ENCODE peak calls at places on chromosomes 5 and 9, in seven cellular contexts. One of them, this sample, is unnamed.

GRCh38 chr9:126327016-126327749 is 554 bp downstream of the MVB12B start:
- DNase-seq in amygdala: no peak
- DNase-seq in dorsolateral prefrontal cortex: no peak
- DNase-seq in head of caudate nucleus: no peak
- DNase-seq in CD8-positive, alpha-beta T cell: peak
- DNase-seq in stimulated activated CD4-positive, alpha-beta T cell treated with anti-CD3 and anti-CD28 coated beads, Interleukin-12 subunit alpha, Interleukin-12 subunit beta, amount 100 ng/mL, for 4 hours: peak
- DNase-seq in stimulated activated naive CD8-positive, alpha-beta T cell treated with anti-CD3 and anti-CD28 coated beads, Interleukin-15, Interleukin-2, amounts not matched to agents 100 U/mL and 50 U/mL, for 24 hours: peak
- DNase-seq in this sample: no peak

GRCh38 chr5:176133289-176133870 is 104.8 kb upstream of the SIMC1 start:
- DNase-seq in amygdala: no peak
- DNase-seq in dorsolateral prefrontal cortex: no peak
- DNase-seq in head of caudate nucleus: no peak
- DNase-seq in CD8-positive, alpha-beta T cell: no peak
- DNase-seq in stimulated activated CD4-positive, alpha-beta T cell treated with anti-CD3 and anti-CD28 coated beads, Interleukin-12 subunit alpha, Interleukin-12 subunit beta, amount 100 ng/mL, for 4 hours: no peak
- DNase-seq in stimulated activated naive CD8-positive, alpha-beta T cell treated with anti-CD3 and anti-CD28 coated beads, Interleukin-15, Interleukin-2, amounts not matched to agents 100 U/mL and 50 U/mL, for 24 hours: peak
- DNase-seq in this sample: no peak

GRCh38 chr9:105316703-105317102 is 72.3 kb downstream of the SLC44A1 start:
- DNase-seq in amygdala: no peak
- DNase-seq in dorsolateral prefrontal cortex: no peak
- DNase-seq in head of caudate nucleus: no peak
- DNase-seq in CD8-positive, alpha-beta T cell: no peak
- DNase-seq in stimulated activated CD4-positive, alpha-beta T cell treated with anti-CD3 and anti-CD28 coated beads, Interleukin-12 subunit alpha, Interleukin-12 subunit beta, amount 100 ng/mL, for 4 hours: no peak
- DNase-seq in stimulated activated naive CD8-positive, alpha-beta T cell treated with anti-CD3 and anti-CD28 coated beads, Interleukin-15, Interleukin-2, amounts not matched to agents 100 U/mL and 50 U/mL, for 24 hours: no peak
- DNase-seq in this sample: no peak

GRCh38 chr5:65791721-65792698 is 70.0 kb downstream of the NLN start:
- DNase-seq in amygdala: peak
- DNase-seq in dorsolateral prefrontal cortex: peak
- DNase-seq in head of caudate nucleus: peak
- DNase-seq in CD8-positive, alpha-beta T cell: no peak
- DNase-seq in stimulated activated CD4-positive, alpha-beta T cell treated with anti-CD3 and anti-CD28 coated beads, Interleukin-12 subunit alpha, Interleukin-12 subunit beta, amount 100 ng/mL, for 4 hours: no peak
- DNase-seq in stimulated activated naive CD8-positive, alpha-beta T cell treated with anti-CD3 and anti-CD28 coated beads, Interleukin-15, Interleukin-2, amounts not matched to agents 100 U/mL and 50 U/mL, for 24 hours: no peak
- DNase-seq in this sample: peak

GRCh38 chr5:141513021-141513626 is 24.2 kb downstream of the PCDHGC5 start:
- DNase-seq in amygdala: peak
- DNase-seq in dorsolateral prefrontal cortex: peak
- DNase-seq in head of caudate nucleus: peak
- DNase-seq in CD8-positive, alpha-beta T cell: peak
- DNase-seq in stimulated activated CD4-positive, alpha-beta T cell treated with anti-CD3 and anti-CD28 coated beads, Interleukin-12 subunit alpha, Interleukin-12 subunit beta, amount 100 ng/mL, for 4 hours: peak
- DNase-seq in stimulated activated naive CD8-positive, alpha-beta T cell treated with anti-CD3 and anti-CD28 coated beads, Interleukin-15, Interleukin-2, amounts not matched to agents 100 U/mL and 50 U/mL, for 24 hours: peak
- DNase-seq in this sample: peak

GRCh38 chr5:135209495-135209837 is 175.4 kb upstream of the PITX1 start:
- DNase-seq in amygdala: no peak
- DNase-seq in dorsolateral prefrontal cortex: no peak
- DNase-seq in head of caudate nucleus: no peak
- DNase-seq in CD8-positive, alpha-beta T cell: no peak
- DNase-seq in stimulated activated CD4-positive, alpha-beta T cell treated with anti-CD3 and anti-CD28 coated beads, Interleukin-12 subunit alpha, Interleukin-12 subunit beta, amount 100 ng/mL, for 4 hours: no peak
- DNase-seq in stimulated activated naive CD8-positive, alpha-beta T cell treated with anti-CD3 and anti-CD28 coated beads, Interleukin-15, Interleukin-2, amounts not matched to agents 100 U/mL and 50 U/mL, for 24 hours: no peak
- DNase-seq in this sample: no peak

GRCh38 chr5:142512680-142513042 is 173.2 kb downstream of the FGF1 start:
- DNase-seq in amygdala: no peak
- DNase-seq in dorsolateral prefrontal cortex: no peak
- DNase-seq in head of caudate nucleus: no peak
- DNase-seq in CD8-positive, alpha-beta T cell: no peak
- DNase-seq in stimulated activated CD4-positive, alpha-beta T cell treated with anti-CD3 and anti-CD28 coated beads, Interleukin-12 subunit alpha, Interleukin-12 subunit beta, amount 100 ng/mL, for 4 hours: no peak
- DNase-seq in stimulated activated naive CD8-positive, alpha-beta T cell treated with anti-CD3 and anti-CD28 coated beads, Interleukin-15, Interleukin-2, amounts not matched to agents 100 U/mL and 50 U/mL, for 24 hours: no peak
- DNase-seq in this sample: no peak

GRCh38 chr9:18459958-18460584 is 13.9 kb upstream of the ADAMTSL1 start:
- DNase-seq in amygdala: no peak
- DNase-seq in dorsolateral prefrontal cortex: no peak
- DNase-seq in head of caudate nucleus: no peak
- DNase-seq in CD8-positive, alpha-beta T cell: no peak
- DNase-seq in stimulated activated CD4-positive, alpha-beta T cell treated with anti-CD3 and anti-CD28 coated beads, Interleukin-12 subunit alpha, Interleukin-12 subunit beta, amount 100 ng/mL, for 4 hours: no peak
- DNase-seq in stimulated activated naive CD8-positive, alpha-beta T cell treated with anti-CD3 and anti-CD28 coated beads, Interleukin-15, Interleukin-2, amounts not matched to agents 100 U/mL and 50 U/mL, for 24 hours: no peak
- DNase-seq in this sample: no peak

GRCh38 chr9:81685763-81686613 is 3.4 kb downstream of the TLE1 start:
- DNase-seq in amygdala: no peak
- DNase-seq in dorsolateral prefrontal cortex: no peak
- DNase-seq in head of caudate nucleus: no peak
- DNase-seq in CD8-positive, alpha-beta T cell: no peak
- DNase-seq in stimulated activated CD4-positive, alpha-beta T cell treated with anti-CD3 and anti-CD28 coated beads, Interleukin-12 subunit alpha, Interleukin-12 subunit beta, amount 100 ng/mL, for 4 hours: no peak
- DNase-seq in stimulated activated naive CD8-positive, alpha-beta T cell treated with anti-CD3 and anti-CD28 coated beads, Interleukin-15, Interleukin-2, amounts not matched to agents 100 U/mL and 50 U/mL, for 24 hours: no peak
- DNase-seq in this sample: no peak

GRCh38 chr9:132163457-132163875 is 1.6 kb downstream of the NTNG2 start:
- DNase-seq in amygdala: no peak
- DNase-seq in dorsolateral prefrontal cortex: no peak
- DNase-seq in head of caudate nucleus: no peak
- DNase-seq in CD8-positive, alpha-beta T cell: no peak
- DNase-seq in stimulated activated CD4-positive, alpha-beta T cell treated with anti-CD3 and anti-CD28 coated beads, Interleukin-12 subunit alpha, Interleukin-12 subunit beta, amount 100 ng/mL, for 4 hours: no peak
- DNase-seq in stimulated activated naive CD8-positive, alpha-beta T cell treated with anti-CD3 and anti-CD28 coated beads, Interleukin-15, Interleukin-2, amounts not matched to agents 100 U/mL and 50 U/mL, for 24 hours: no peak
- DNase-seq in this sample: no peak

GRCh38 chr5:144026286-144026685 is 144.2 kb downstream of the YIPF5 start:
- DNase-seq in amygdala: no peak
- DNase-seq in dorsolateral prefrontal cortex: no peak
- DNase-seq in head of caudate nucleus: no peak
- DNase-seq in CD8-positive, alpha-beta T cell: no peak
- DNase-seq in stimulated activated CD4-positive, alpha-beta T cell treated with anti-CD3 and anti-CD28 coated beads, Interleukin-12 subunit alpha, Interleukin-12 subunit beta, amount 100 ng/mL, for 4 hours: no peak
- DNase-seq in stimulated activated naive CD8-positive, alpha-beta T cell treated with anti-CD3 and anti-CD28 coated beads, Interleukin-15, Interleukin-2, amounts not matched to agents 100 U/mL and 50 U/mL, for 24 hours: no peak
- DNase-seq in this sample: no peak

GRCh38 chr5:130762031-130762430 is 403.0 kb downstream of the HINT1 start:
- DNase-seq in amygdala: no peak
- DNase-seq in dorsolateral prefrontal cortex: no peak
- DNase-seq in head of caudate nucleus: no peak
- DNase-seq in CD8-positive, alpha-beta T cell: no peak
- DNase-seq in stimulated activated CD4-positive, alpha-beta T cell treated with anti-CD3 and anti-CD28 coated beads, Interleukin-12 subunit alpha, Interleukin-12 subunit beta, amount 100 ng/mL, for 4 hours: no peak
- DNase-seq in stimulated activated naive CD8-positive, alpha-beta T cell treated with anti-CD3 and anti-CD28 coated beads, Interleukin-15, Interleukin-2, amounts not matched to agents 100 U/mL and 50 U/mL, for 24 hours: no peak
- DNase-seq in this sample: no peak

GRCh38 chr5:113163328-113163727 is 186.7 kb downstream of the DCP2 start:
- DNase-seq in amygdala: no peak
- DNase-seq in dorsolateral prefrontal cortex: no peak
- DNase-seq in head of caudate nucleus: no peak
- DNase-seq in CD8-positive, alpha-beta T cell: no peak
- DNase-seq in stimulated activated CD4-positive, alpha-beta T cell treated with anti-CD3 and anti-CD28 coated beads, Interleukin-12 subunit alpha, Interleukin-12 subunit beta, amount 100 ng/mL, for 4 hours: no peak
- DNase-seq in stimulated activated naive CD8-positive, alpha-beta T cell treated with anti-CD3 and anti-CD28 coated beads, Interleukin-15, Interleukin-2, amounts not matched to agents 100 U/mL and 50 U/mL, for 24 hours: no peak
- DNase-seq in this sample: no peak

GRCh38 chr5:180174587-180174972 is 34.4 kb downstream of the RASGEF1C start:
- DNase-seq in amygdala: no peak
- DNase-seq in dorsolateral prefrontal cortex: no peak
- DNase-seq in head of caudate nucleus: no peak
- DNase-seq in CD8-positive, alpha-beta T cell: no peak
- DNase-seq in stimulated activated CD4-positive, alpha-beta T cell treated with anti-CD3 and anti-CD28 coated beads, Interleukin-12 subunit alpha, Interleukin-12 subunit beta, amount 100 ng/mL, for 4 hours: no peak
- DNase-seq in stimulated activated naive CD8-positive, alpha-beta T cell treated with anti-CD3 and anti-CD28 coated beads, Interleukin-15, Interleukin-2, amounts not matched to agents 100 U/mL and 50 U/mL, for 24 hours: no peak
- DNase-seq in this sample: no peak

GRCh38 chr5:6598351-6598900 is 34.4 kb downstream of the NSUN2 start:
- DNase-seq in amygdala: no peak
- DNase-seq in dorsolateral prefrontal cortex: no peak
- DNase-seq in head of caudate nucleus: no peak
- DNase-seq in CD8-positive, alpha-beta T cell: no peak
- DNase-seq in stimulated activated CD4-positive, alpha-beta T cell treated with anti-CD3 and anti-CD28 coated beads, Interleukin-12 subunit alpha, Interleukin-12 subunit beta, amount 100 ng/mL, for 4 hours: no peak
- DNase-seq in stimulated activated naive CD8-positive, alpha-beta T cell treated with anti-CD3 and anti-CD28 coated beads, Interleukin-15, Interleukin-2, amounts not matched to agents 100 U/mL and 50 U/mL, for 24 hours: no peak
- DNase-seq in this sample: no peak

GRCh38 chr9:117276444-117276843 is 138.4 kb downstream of the ASTN2 start:
- DNase-seq in amygdala: no peak
- DNase-seq in dorsolateral prefrontal cortex: no peak
- DNase-seq in head of caudate nucleus: no peak
- DNase-seq in CD8-positive, alpha-beta T cell: no peak
- DNase-seq in stimulated activated CD4-positive, alpha-beta T cell treated with anti-CD3 and anti-CD28 coated beads, Interleukin-12 subunit alpha, Interleukin-12 subunit beta, amount 100 ng/mL, for 4 hours: no peak
- DNase-seq in stimulated activated naive CD8-positive, alpha-beta T cell treated with anti-CD3 and anti-CD28 coated beads, Interleukin-15, Interleukin-2, amounts not matched to agents 100 U/mL and 50 U/mL, for 24 hours: no peak
- DNase-seq in this sample: no peak

GRCh38 chr5:136084698-136085097 is 47.9 kb upstream of the SMAD5 start:
- DNase-seq in amygdala: peak
- DNase-seq in dorsolateral prefrontal cortex: no peak
- DNase-seq in head of caudate nucleus: no peak
- DNase-seq in CD8-positive, alpha-beta T cell: no peak
- DNase-seq in stimulated activated CD4-positive, alpha-beta T cell treated with anti-CD3 and anti-CD28 coated beads, Interleukin-12 subunit alpha, Interleukin-12 subunit beta, amount 100 ng/mL, for 4 hours: no peak
- DNase-seq in stimulated activated naive CD8-positive, alpha-beta T cell treated with anti-CD3 and anti-CD28 coated beads, Interleukin-15, Interleukin-2, amounts not matched to agents 100 U/mL and 50 U/mL, for 24 hours: no peak
- DNase-seq in this sample: no peak